ENCODE peak calls at places on chromosome 9, in nine cellular contexts. W is kidney, A is natural killer cell, Z is coronary artery, K is hepatocyte, J is PC-3, X is GM20000, L is cardiac muscle cell, E is H9. M is an unnamed sample.
A peak's percentile ranks its signal among the peaks of the same experiment; 100 is the strongest.

GRCh38 chr9:123049589-123050222 is 16.2 kb downstream of the GPR21 start:
- DNase-seq in L (peak; percentile 78), A (no peak), W (no peak), Z (no peak), E (no peak), X (no peak), J (no peak), K (peak; percentile 23), M (no peak)

GRCh38 chr9:113682297-113682771 is 193.8 kb upstream of the ZNF618 start:
- DNase-seq in A (peak; percentile 48), E (peak; percentile 81), W (no peak), K (peak; percentile 89), Z (peak; percentile 81), J (peak; percentile 81), X (peak; percentile 67), L (peak; percentile 87), M (peak; percentile 66)

GRCh38 chr9:95317893-95318211 is 343 bp upstream of the FANCC start:
- DNase-seq in L (no peak), A (no peak), Z (no peak), X (no peak), J (no peak), E (no peak), K (no peak), W (no peak), M (no peak)

GRCh38 chr9:108412755-108413154 is 443.0 kb downstream of the ACTL7B start:
- DNase-seq in W (no peak), Z (no peak), K (peak; percentile 33), E (peak; percentile 86), J (peak; percentile 14), X (no peak), A (no peak), L (no peak), M (no peak)

GRCh38 chr9:75378036-75378435 is 289.7 kb downstream of the OSTF1 start:
- DNase-seq in K (peak; percentile 19), Z (peak; percentile 82), X (no peak), W (peak; percentile 92), E (no peak), J (no peak), L (no peak), A (no peak), M (no peak)

GRCh38 chr9:6413365-6414263 is 615 bp downstream of the UHRF2 start:
- DNase-seq in W (peak; percentile 81), K (peak; percentile 61), E (peak; percentile 32), X (peak; percentile 21), L (no peak), A (peak; percentile 25), Z (peak; percentile 75), J (peak; percentile 6), M (peak; percentile 36)

GRCh38 chr9:135146766-135147472 is 59.5 kb downstream of the OLFM1 start:
- DNase-seq in A (no peak), J (no peak), K (no peak), Z (no peak), L (no peak), W (no peak), X (no peak), E (no peak), M (no peak)

GRCh38 chr9:89674667-89675402 is 70.0 kb downstream of the GADD45G start:
- DNase-seq in W (no peak), Z (no peak), E (peak; percentile 86), L (peak; percentile 9), X (no peak), A (no peak), K (peak; percentile 79), J (no peak), M (no peak)

GRCh38 chr9:108543251-108543768 is 312.5 kb downstream of the ACTL7B start:
- DNase-seq in J (peak; percentile 92), W (no peak), Z (no peak), E (peak; percentile 49), K (peak; percentile 58), A (no peak), L (no peak), X (no peak), M (no peak)

GRCh38 chr9:81619353-81620008 is 69.9 kb downstream of the TLE1 start:
- DNase-seq in W (no peak), A (no peak), Z (no peak), J (no peak), X (no peak), L (peak; percentile 54), E (no peak), K (no peak), M (no peak)

GRCh38 chr9:92425578-92425977 is 1.3 kb upstream of the OMD start:
- DNase-seq in L (peak; percentile 58), Z (no peak), K (peak; percentile 11), A (no peak), E (no peak), J (no peak), W (no peak), X (no peak), M (no peak)

GRCh38 chr9:135693265-135693664 is 6.0 kb downstream of the SOHLH1 start:
- DNase-seq in W (no peak), Z (no peak), A (no peak), J (peak; percentile 1), L (no peak), X (no peak), E (no peak), K (no peak), M (no peak)

GRCh38 chr9:127858041-127858512 is 3.6 kb upstream of the ENG start:
- DNase-seq in X (no peak), K (no peak), J (no peak), A (no peak), W (peak; percentile 88), Z (no peak), L (peak; percentile 69), E (no peak), M (no peak)

GRCh38 chr9:12923472-12924009 is 148.7 kb downstream of the LURAP1L start:
- DNase-seq in X (no peak), E (no peak), K (peak; percentile 50), W (peak; percentile 37), J (no peak), A (no peak), Z (peak; percentile 79), L (peak; percentile 97), M (no peak)

DNA sequence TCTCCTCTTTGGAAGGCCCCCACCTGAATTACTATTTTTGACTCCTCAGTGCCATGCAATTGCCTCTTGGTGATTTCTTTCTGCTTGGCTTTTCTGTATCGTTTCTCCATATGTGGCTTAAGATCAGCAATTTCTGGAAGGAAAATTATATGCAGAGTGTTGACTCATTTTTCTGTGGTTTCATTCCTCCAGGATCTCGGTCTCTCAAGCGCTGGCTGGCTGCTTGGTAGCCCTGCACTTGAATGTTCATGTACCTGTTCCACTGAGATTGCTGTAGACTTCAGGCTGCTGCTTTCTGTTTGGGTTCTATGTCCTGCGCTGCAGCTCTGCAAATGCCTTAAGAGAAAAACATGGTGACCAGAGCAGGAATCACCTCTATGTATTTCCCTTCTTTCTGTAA is 77.6 kb downstream of the INIP start:
- DNase-seq in Z (no peak), E (no peak), L (no peak), X (no peak), K (no peak), A (no peak), J (no peak), W (no peak), M (no peak)
- TF ChIP-seq CTCF in Z (no peak), E (no peak), L (no peak), X (no peak), K (no peak), A (no peak), J (no peak), W (no peak), M (no peak)

GRCh38 chr9:115349542-115349941 is 231.6 kb upstream of the TNC start:
- DNase-seq in W (no peak), A (no peak), X (no peak), L (no peak), K (no peak), J (peak; percentile 85), E (no peak), Z (no peak), M (no peak)
- TF ChIP-seq CTCF in W (no peak), A (no peak), X (no peak), L (no peak), K (no peak), J (no peak), E (no peak), Z (no peak), M (no peak)

GRCh38 chr9:26946753-26947727 is at the start of gene PLAA:
- DNase-seq in X (peak; percentile 91), W (peak; percentile 96), L (peak; percentile 92), A (peak; percentile 87), Z (peak; percentile 94), E (peak; percentile 92), J (peak; percentile 85), K (peak; percentile 96), M (peak; percentile 95)
- TF ChIP-seq CTCF in X (no peak), W (no peak), L (no peak), A (no peak), Z (no peak), E (peak; percentile 28), J (no peak), K (peak; percentile 30), M (no peak)

DNA sequence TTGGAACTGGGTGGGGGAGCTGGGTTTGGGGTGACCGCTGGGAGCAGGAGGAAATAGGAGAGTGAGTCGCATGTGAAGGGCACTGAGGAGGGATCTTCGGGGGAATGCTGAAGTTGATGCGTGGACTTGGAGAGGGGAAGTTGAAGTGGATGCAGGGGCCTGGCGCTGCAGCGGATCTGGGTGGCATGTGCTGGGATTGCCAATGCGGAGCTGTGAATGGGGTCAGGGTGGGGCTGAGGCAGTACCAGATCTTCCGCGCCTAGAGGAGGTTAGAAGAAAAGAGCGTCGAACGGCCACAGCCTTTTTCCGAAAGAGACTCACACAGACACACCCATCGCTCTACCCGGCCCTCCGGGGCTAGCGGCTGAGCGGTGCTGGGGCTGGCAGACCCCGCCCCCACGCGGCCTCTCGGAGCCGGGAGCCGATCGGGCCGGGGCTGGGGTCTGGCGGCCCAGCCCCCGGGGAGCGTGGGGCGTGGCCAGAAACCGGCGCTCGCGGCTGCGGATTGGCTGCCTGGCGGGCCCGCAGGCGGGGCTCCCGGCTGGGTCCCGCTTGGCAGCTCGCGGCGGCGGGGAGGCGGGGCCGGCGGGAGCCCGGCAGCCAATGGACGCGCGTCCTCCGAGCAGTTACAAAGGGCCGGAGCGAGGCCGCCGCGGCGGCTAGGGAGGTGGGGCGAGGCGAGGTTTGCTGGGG is at the start of gene TGFBR1:
- DNase-seq in L (peak; percentile 96), K (peak; percentile 97), A (peak; percentile 94), X (peak; percentile 99), J (peak; percentile 88), W (peak; percentile 98), E (peak; percentile 96), Z (peak; percentile 96), M (peak; percentile 98)
- TF ChIP-seq CTCF in L (no peak), K (no peak), A (no peak), X (no peak), J (no peak), W (no peak), E (no peak), Z (no peak), M (no peak)

GRCh38 chr9:82679488-82679887 is 383.5 kb downstream of the RASEF start:
- DNase-seq in E (no peak), K (no peak), J (no peak), Z (no peak), X (no peak), A (no peak), W (no peak), L (no peak), M (no peak)
- TF ChIP-seq CTCF in E (no peak), K (no peak), J (no peak), Z (no peak), X (no peak), A (no peak), W (no peak), L (no peak), M (no peak)

GRCh38 chr9:79574166-79574565 is 2.4 kb downstream of the TLE4 start:
- DNase-seq in L (no peak), W (no peak), X (no peak), A (no peak), Z (no peak), K (no peak), E (no peak), J (no peak), M (no peak)
- TF ChIP-seq CTCF in L (no peak), W (no peak), X (no peak), A (no peak), Z (no peak), K (no peak), E (no peak), J (no peak), M (no peak)